ENCODE peak calls at places on chromosomes 7 and 10, in ten cellular contexts. One of them, this sample, is unnamed. For H3K27me3, the result is how much of the 10 kb centered on the place peaks cover.

GRCh38 chr10:16809074-16809718 is 8.0 kb downstream of the RSU1 start:
- DNase-seq in sigmoid colon: no peak
- DNase-seq in psoas muscle: no peak
- DNase-seq in GM23338: peak
- DNase-seq in MM.1S: peak
- DNase-seq in hepatocyte: peak
- DNase-seq in tibial artery: no peak
- DNase-seq in CD4-positive, alpha-beta T cell: peak
- DNase-seq in adrenal gland: peak
- DNase-seq in body of pancreas: peak
- DNase-seq in this sample: no peak

GRCh38 chr10:51915031-51915542 is 215.7 kb upstream of the CSTF2T start:
- DNase-seq in sigmoid colon: no peak
- DNase-seq in psoas muscle: no peak
- DNase-seq in GM23338: peak
- DNase-seq in MM.1S: no peak
- DNase-seq in hepatocyte: no peak
- DNase-seq in tibial artery: no peak
- DNase-seq in CD4-positive, alpha-beta T cell: no peak
- DNase-seq in adrenal gland: no peak
- DNase-seq in body of pancreas: no peak
- DNase-seq in this sample: no peak

GRCh38 chr7:127789031-127789430 is 137.0 kb downstream of the SND1 start:
- DNase-seq in sigmoid colon: no peak
- DNase-seq in psoas muscle: no peak
- DNase-seq in GM23338: no peak
- DNase-seq in MM.1S: no peak
- DNase-seq in hepatocyte: no peak
- DNase-seq in tibial artery: no peak
- DNase-seq in CD4-positive, alpha-beta T cell: no peak
- DNase-seq in adrenal gland: no peak
- DNase-seq in body of pancreas: no peak
- DNase-seq in this sample: no peak

GRCh38 chr7:79741684-79742083 is 288.2 kb upstream of the MAGI2 start:
- DNase-seq in sigmoid colon: no peak
- DNase-seq in psoas muscle: no peak
- DNase-seq in GM23338: peak
- DNase-seq in MM.1S: no peak
- DNase-seq in hepatocyte: no peak
- DNase-seq in tibial artery: no peak
- DNase-seq in CD4-positive, alpha-beta T cell: no peak
- DNase-seq in adrenal gland: no peak
- DNase-seq in body of pancreas: no peak
- DNase-seq in this sample: no peak

GRCh38 chr7:45982912-45983719 is 62.0 kb upstream of the IGFBP3 start:
- DNase-seq in sigmoid colon: no peak
- DNase-seq in psoas muscle: no peak
- DNase-seq in GM23338: no peak
- DNase-seq in MM.1S: no peak
- DNase-seq in hepatocyte: no peak
- DNase-seq in tibial artery: no peak
- DNase-seq in CD4-positive, alpha-beta T cell: no peak
- DNase-seq in adrenal gland: no peak
- DNase-seq in body of pancreas: no peak
- DNase-seq in this sample: no peak

GRCh38 chr10:74145133-74145532 is 5.5 kb downstream of the AP3M1 start:
- DNase-seq in sigmoid colon: no peak
- DNase-seq in psoas muscle: no peak
- DNase-seq in GM23338: no peak
- DNase-seq in MM.1S: no peak
- DNase-seq in hepatocyte: peak
- DNase-seq in tibial artery: no peak
- DNase-seq in CD4-positive, alpha-beta T cell: no peak
- DNase-seq in adrenal gland: no peak
- DNase-seq in body of pancreas: no peak
- DNase-seq in this sample: no peak

GRCh38 chr7:108196004-108196403 is 65.8 kb upstream of the LAMB4 start:
- DNase-seq in sigmoid colon: no peak
- DNase-seq in psoas muscle: no peak
- DNase-seq in GM23338: no peak
- DNase-seq in MM.1S: no peak
- DNase-seq in hepatocyte: no peak
- DNase-seq in tibial artery: no peak
- DNase-seq in CD4-positive, alpha-beta T cell: no peak
- DNase-seq in adrenal gland: no peak
- DNase-seq in body of pancreas: no peak
- DNase-seq in this sample: no peak

GRCh38 chr7:83072576-83073517 is 89.8 kb downstream of the PCLO start:
- DNase-seq in sigmoid colon: no peak
- DNase-seq in psoas muscle: no peak
- DNase-seq in GM23338: no peak
- DNase-seq in MM.1S: no peak
- DNase-seq in hepatocyte: no peak
- DNase-seq in tibial artery: no peak
- DNase-seq in CD4-positive, alpha-beta T cell: no peak
- DNase-seq in adrenal gland: no peak
- DNase-seq in body of pancreas: no peak
- DNase-seq in this sample: no peak

GRCh38 chr7:38330048-38330447 is 56.6 kb upstream of the TARP start:
- DNase-seq in sigmoid colon: no peak
- DNase-seq in psoas muscle: no peak
- DNase-seq in GM23338: no peak
- DNase-seq in MM.1S: no peak
- DNase-seq in hepatocyte: no peak
- DNase-seq in tibial artery: no peak
- DNase-seq in CD4-positive, alpha-beta T cell: no peak
- DNase-seq in adrenal gland: no peak
- DNase-seq in body of pancreas: no peak
- DNase-seq in this sample: no peak

GRCh38 chr10:44063686-44064085 is 321.2 kb downstream of the CXCL12 start:
- DNase-seq in sigmoid colon: no peak
- DNase-seq in psoas muscle: no peak
- DNase-seq in GM23338: no peak
- DNase-seq in MM.1S: no peak
- DNase-seq in hepatocyte: no peak
- DNase-seq in tibial artery: no peak
- DNase-seq in CD4-positive, alpha-beta T cell: no peak
- DNase-seq in adrenal gland: no peak
- DNase-seq in body of pancreas: no peak
- DNase-seq in this sample: no peak

GRCh38 chr10:119860866-119861601 is 11.6 kb downstream of the MCMBP start:
- DNase-seq in sigmoid colon: no peak
- DNase-seq in psoas muscle: no peak
- DNase-seq in GM23338: no peak
- DNase-seq in MM.1S: no peak
- DNase-seq in hepatocyte: no peak
- DNase-seq in tibial artery: no peak
- DNase-seq in CD4-positive, alpha-beta T cell: no peak
- DNase-seq in adrenal gland: no peak
- DNase-seq in body of pancreas: no peak
- DNase-seq in this sample: no peak

GRCh38 chr7:75776295-75776971 is 4.4 kb upstream of the CCL26 start:
- DNase-seq in sigmoid colon: no peak
- DNase-seq in psoas muscle: no peak
- DNase-seq in GM23338: no peak
- DNase-seq in MM.1S: peak
- DNase-seq in hepatocyte: no peak
- DNase-seq in tibial artery: no peak
- DNase-seq in CD4-positive, alpha-beta T cell: peak
- DNase-seq in adrenal gland: no peak
- DNase-seq in body of pancreas: no peak
- DNase-seq in this sample: no peak

GRCh38 chr10:1158066-1158465 is 101.9 kb downstream of the WDR37 start:
- DNase-seq in sigmoid colon: no peak
- DNase-seq in psoas muscle: no peak
- DNase-seq in GM23338: no peak
- DNase-seq in MM.1S: no peak
- DNase-seq in hepatocyte: no peak
- DNase-seq in tibial artery: no peak
- DNase-seq in CD4-positive, alpha-beta T cell: no peak
- DNase-seq in adrenal gland: no peak
- DNase-seq in body of pancreas: no peak
- DNase-seq in this sample: no peak

GRCh38 chr10:77116904-77117303 is 520.7 kb downstream of the KCNMA1 start:
- DNase-seq in sigmoid colon: no peak
- DNase-seq in psoas muscle: no peak
- DNase-seq in GM23338: no peak
- DNase-seq in MM.1S: no peak
- DNase-seq in hepatocyte: no peak
- DNase-seq in tibial artery: no peak
- DNase-seq in CD4-positive, alpha-beta T cell: no peak
- DNase-seq in adrenal gland: no peak
- DNase-seq in body of pancreas: no peak
- DNase-seq in this sample: no peak

GRCh38 chr10:77118603-77119282 is 518.9 kb downstream of the KCNMA1 start:
- DNase-seq in sigmoid colon: no peak
- DNase-seq in psoas muscle: no peak
- DNase-seq in GM23338: no peak
- DNase-seq in MM.1S: no peak
- DNase-seq in hepatocyte: no peak
- DNase-seq in tibial artery: no peak
- DNase-seq in CD4-positive, alpha-beta T cell: no peak
- DNase-seq in adrenal gland: no peak
- DNase-seq in body of pancreas: no peak
- DNase-seq in this sample: no peak

GRCh38 chr10:77120012-77120411 is 517.6 kb downstream of the KCNMA1 start:
- DNase-seq in sigmoid colon: no peak
- DNase-seq in psoas muscle: no peak
- DNase-seq in GM23338: no peak
- DNase-seq in MM.1S: no peak
- DNase-seq in hepatocyte: no peak
- DNase-seq in tibial artery: no peak
- DNase-seq in CD4-positive, alpha-beta T cell: no peak
- DNase-seq in adrenal gland: no peak
- DNase-seq in body of pancreas: no peak
- DNase-seq in this sample: no peak

GRCh38 chr10:77120697-77121096 is 516.9 kb downstream of the KCNMA1 start:
- DNase-seq in sigmoid colon: no peak
- DNase-seq in psoas muscle: no peak
- DNase-seq in GM23338: no peak
- DNase-seq in MM.1S: no peak
- DNase-seq in hepatocyte: no peak
- DNase-seq in tibial artery: no peak
- DNase-seq in CD4-positive, alpha-beta T cell: no peak
- DNase-seq in adrenal gland: no peak
- DNase-seq in body of pancreas: no peak
- DNase-seq in this sample: no peak

GRCh38 chr10:77117501-77117900 is 520.1 kb downstream of the KCNMA1 start:
- DNase-seq in sigmoid colon: no peak
- DNase-seq in psoas muscle: no peak
- DNase-seq in GM23338: no peak
- DNase-seq in MM.1S: no peak
- DNase-seq in hepatocyte: no peak
- DNase-seq in tibial artery: no peak
- DNase-seq in CD4-positive, alpha-beta T cell: no peak
- DNase-seq in adrenal gland: no peak
- DNase-seq in body of pancreas: no peak
- DNase-seq in this sample: no peak
- H3K27me3 ChIP-seq in sigmoid colon: under half
- H3K27me3 ChIP-seq in psoas muscle: under half
- H3K27me3 ChIP-seq in GM23338: under half
- H3K27me3 ChIP-seq in MM.1S: under half
- H3K27me3 ChIP-seq in hepatocyte: under half
- H3K27me3 ChIP-seq in tibial artery: under half
- H3K27me3 ChIP-seq in CD4-positive, alpha-beta T cell: under half
- H3K27me3 ChIP-seq in adrenal gland: under half
- H3K27me3 ChIP-seq in body of pancreas: under half
- H3K27me3 ChIP-seq in this sample: under half

GRCh38 chr10:22218448-22218847 is 633 bp upstream of the EBLN1 start:
- DNase-seq in sigmoid colon: no peak
- DNase-seq in psoas muscle: no peak
- DNase-seq in GM23338: peak
- DNase-seq in MM.1S: no peak
- DNase-seq in hepatocyte: no peak
- DNase-seq in tibial artery: no peak
- DNase-seq in CD4-positive, alpha-beta T cell: no peak
- DNase-seq in adrenal gland: no peak
- DNase-seq in body of pancreas: no peak
- DNase-seq in this sample: no peak
- TF ChIP-seq CTCF in sigmoid colon: no peak
- TF ChIP-seq CTCF in psoas muscle: no peak
- TF ChIP-seq CTCF in GM23338: peak
- TF ChIP-seq CTCF in MM.1S: no peak
- TF ChIP-seq CTCF in hepatocyte: no peak
- TF ChIP-seq CTCF in tibial artery: no peak
- TF ChIP-seq CTCF in CD4-positive, alpha-beta T cell: no peak
- TF ChIP-seq CTCF in adrenal gland: no peak
- TF ChIP-seq CTCF in body of pancreas: no peak
- TF ChIP-seq CTCF in this sample: no peak

DNA sequence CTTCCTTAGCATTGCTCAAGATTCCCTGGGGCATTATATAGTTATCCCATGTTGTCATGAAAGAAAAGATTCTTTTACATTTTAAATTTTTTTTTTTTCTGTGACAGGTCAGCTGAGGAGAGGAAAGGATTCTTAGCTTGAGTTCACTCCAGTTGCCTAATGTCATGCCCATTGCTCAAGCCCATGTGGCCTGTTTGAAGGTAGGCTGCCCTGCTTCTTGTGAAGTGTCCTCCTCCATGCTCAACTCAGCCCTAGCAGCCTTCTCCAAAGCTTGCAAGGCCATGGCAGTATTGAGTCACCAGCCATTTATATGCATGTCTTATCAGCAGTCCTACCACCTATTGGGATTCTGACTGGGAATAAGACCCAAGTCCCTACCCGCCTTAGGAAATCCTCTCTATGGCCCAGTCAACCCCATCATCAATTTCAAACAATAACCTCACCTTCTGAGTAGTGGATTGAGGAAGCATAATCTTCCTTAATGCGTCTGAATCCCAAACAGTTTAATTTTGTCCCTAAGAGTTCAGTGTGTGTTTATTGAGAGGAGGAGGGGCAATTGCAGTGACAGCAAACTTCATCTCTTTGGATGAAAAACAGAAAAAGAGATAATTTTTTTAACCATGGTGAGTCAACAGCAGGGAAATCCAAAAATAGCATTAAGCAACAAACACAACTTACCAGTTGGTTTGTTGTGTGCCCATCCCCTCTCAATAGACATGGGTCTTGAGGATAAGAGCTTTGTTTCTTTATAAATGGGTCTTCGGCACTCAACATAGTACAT is 38.6 kb upstream of the WASL start:
- DNase-seq in sigmoid colon: no peak
- DNase-seq in psoas muscle: no peak
- DNase-seq in GM23338: no peak
- DNase-seq in MM.1S: no peak
- DNase-seq in hepatocyte: peak
- DNase-seq in tibial artery: no peak
- DNase-seq in CD4-positive, alpha-beta T cell: no peak
- DNase-seq in adrenal gland: peak
- DNase-seq in body of pancreas: no peak
- DNase-seq in this sample: no peak
- H3K27ac ChIP-seq in sigmoid colon: no peak
- H3K27ac ChIP-seq in psoas muscle: no peak
- H3K27ac ChIP-seq in GM23338: no peak
- H3K27ac ChIP-seq in MM.1S: no peak
- H3K27ac ChIP-seq in hepatocyte: no peak
- H3K27ac ChIP-seq in tibial artery: no peak
- H3K27ac ChIP-seq in CD4-positive, alpha-beta T cell: no peak
- H3K27ac ChIP-seq in adrenal gland: no peak
- H3K27ac ChIP-seq in body of pancreas: no peak
- H3K27ac ChIP-seq in this sample: no peak

GRCh38 chr7:97018126-97018601 is 6.5 kb downstream of the DLX5 start:
- DNase-seq in sigmoid colon: no peak
- DNase-seq in psoas muscle: no peak
- DNase-seq in GM23338: peak
- DNase-seq in MM.1S: no peak
- DNase-seq in hepatocyte: no peak
- DNase-seq in tibial artery: no peak
- DNase-seq in CD4-positive, alpha-beta T cell: no peak
- DNase-seq in adrenal gland: no peak
- DNase-seq in body of pancreas: no peak
- DNase-seq in this sample: no peak
- H3K27me3 ChIP-seq in sigmoid colon: half or more
- H3K27me3 ChIP-seq in psoas muscle: under half
- H3K27me3 ChIP-seq in GM23338: half or more
- H3K27me3 ChIP-seq in MM.1S: under half
- H3K27me3 ChIP-seq in hepatocyte: half or more
- H3K27me3 ChIP-seq in tibial artery: half or more
- H3K27me3 ChIP-seq in CD4-positive, alpha-beta T cell: half or more
- H3K27me3 ChIP-seq in adrenal gland: half or more
- H3K27me3 ChIP-seq in body of pancreas: under half
- H3K27me3 ChIP-seq in this sample: under half